ENCODE peak calls at places on chromosomes 7 and 10, in six cellular contexts. F is upper lobe of left lung, R is mucosa of descending colon, W is BE2C, Y is lung, M is lower lobe of right lung. K is an unnamed sample. For H3K36me3, H3K9me3 and H3K4me1, the result is how much of the 10 kb centered on the place peaks cover.

GRCh38 chr7:41810258-41810576 is 107.3 kb upstream of the INHBA start:
- DNase-seq in F (no peak), R (no peak), W (no peak), Y (peak), M (peak), K (no peak)

GRCh38 chr7:44969049-44969700 is 9.6 kb downstream of the MYO1G start:
- DNase-seq in F (no peak), R (peak), W (no peak), Y (no peak), M (no peak), K (no peak)

GRCh38 chr10:76133597-76134255 is 702.3 kb downstream of the LRMDA start:
- DNase-seq in F (no peak), R (no peak), W (peak), Y (no peak), M (no peak), K (no peak)

GRCh38 chr10:99628923-99629624 is 8.8 kb upstream of the SLC25A28 start:
- DNase-seq in F (no peak), R (no peak), W (no peak), Y (no peak), M (no peak), K (no peak)

GRCh38 chr7:133705596-133705995 is 421.5 kb upstream of the LRGUK start:
- DNase-seq in F (no peak), R (no peak), W (no peak), Y (no peak), M (no peak), K (no peak)

GRCh38 chr10:101258179-101258885 is 29.1 kb upstream of the LBX1 start:
- DNase-seq in F (no peak), R (no peak), W (no peak), Y (no peak), M (no peak), K (peak)

GRCh38 chr10:69179089-69179742 is 818 bp upstream of the SUPV3L1 start:
- DNase-seq in F (no peak), R (peak), W (peak), Y (no peak), M (no peak), K (no peak)

GRCh38 chr10:93991596-93992284 is 2.0 kb upstream of the PLCE1 start:
- DNase-seq in F (no peak), R (peak), W (peak), Y (peak), M (no peak), K (peak)

GRCh38 chr7:101164071-101164840 is 1.1 kb downstream of the VGF start:
- DNase-seq in F (peak), R (no peak), W (peak), Y (no peak), M (no peak), K (no peak)

GRCh38 chr10:36802523-36803153 is 322.8 kb upstream of the ANKRD30A start:
- DNase-seq in F (no peak), R (no peak), W (peak), Y (peak), M (no peak), K (peak)

GRCh38 chr7:52077571-52077970 is 761.0 kb upstream of the COBL start:
- DNase-seq in F (no peak), R (no peak), W (no peak), Y (no peak), M (no peak), K (no peak)

GRCh38 chr7:2876031-2876862 is 32.1 kb upstream of the GNA12 start:
- DNase-seq in F (no peak), R (peak), W (no peak), Y (no peak), M (no peak), K (peak)

GRCh38 chr7:76328390-76328789 is 25.9 kb downstream of the HSPB1 start:
- DNase-seq in F (peak), R (no peak), W (no peak), Y (no peak), M (no peak), K (no peak)
- H3K36me3 ChIP-seq in F (under half), R (under half), W (half or more), Y (under half), M (half or more), K (half or more)

DNA sequence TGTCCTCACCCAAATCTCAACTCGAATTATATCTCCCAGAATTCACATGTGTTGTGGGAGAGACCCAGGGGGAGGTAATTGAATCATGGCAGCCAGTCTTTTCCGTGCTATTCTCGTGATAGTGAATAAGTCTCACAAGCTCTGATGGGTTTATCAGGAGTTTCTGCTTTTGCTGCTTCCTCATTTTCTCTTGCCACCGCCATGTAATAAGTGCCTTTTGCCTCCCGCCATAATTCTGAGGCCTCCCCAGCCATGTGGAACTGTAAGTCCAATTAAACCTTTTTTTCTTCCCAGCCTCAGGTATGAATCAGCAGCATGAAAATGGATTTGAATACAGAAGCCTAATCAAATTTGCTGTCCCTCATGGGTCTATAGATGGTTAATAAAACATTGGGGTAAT is 27.5 kb downstream of the AVL9 start:
- DNase-seq in F (no peak), R (no peak), W (no peak), Y (no peak), M (no peak), K (no peak)
- H3K9me3 ChIP-seq in F (under half), R (under half), W (under half), Y (under half), M (under half), K (under half)

GRCh38 chr10:122165914-122166313 is 105.2 kb upstream of the BTBD16 start:
- DNase-seq in F (no peak), R (no peak), W (no peak), Y (no peak), M (no peak), K (peak)
- H3K4me1 ChIP-seq in F (under half), R (under half), W (under half), Y (under half), M (under half), K (under half)

DNA sequence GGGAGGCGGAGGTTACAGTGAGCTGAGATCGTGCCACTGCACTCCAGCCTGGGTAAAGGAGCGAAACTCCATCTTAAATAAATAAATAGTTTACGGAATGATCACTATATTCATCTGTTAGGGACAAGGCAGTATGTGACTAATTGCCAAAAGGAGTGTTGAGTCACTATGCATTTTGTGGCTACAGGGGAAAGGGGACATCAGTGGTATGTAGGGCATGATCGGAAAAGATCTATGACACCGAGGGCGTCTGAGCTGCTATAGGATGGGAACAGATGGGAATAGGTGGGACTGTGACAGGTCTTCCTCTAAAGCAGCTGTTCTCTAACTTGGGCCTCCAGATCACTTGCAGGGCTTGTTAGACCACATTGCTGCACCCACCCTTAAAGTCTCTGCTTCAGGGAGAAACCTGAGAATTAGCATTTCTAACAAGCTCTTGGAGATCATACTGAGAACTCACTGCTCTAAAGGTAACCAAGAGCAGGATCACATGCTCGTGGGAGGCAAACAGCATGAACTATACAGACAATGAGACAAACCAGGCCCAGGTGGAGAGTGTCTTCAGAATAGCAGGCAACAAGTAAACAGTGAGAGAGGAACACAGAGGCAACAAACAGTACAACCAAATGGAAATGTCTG is 65.1 kb upstream of the ITGA8 start:
- DNase-seq in F (no peak), R (no peak), W (no peak), Y (no peak), M (no peak), K (peak)
- H3K36me3 ChIP-seq in F (under half), R (under half), W (under half), Y (under half), M (half or more), K (under half)

GRCh38 chr7:158227258-158227657 is 360.4 kb downstream of the PTPRN2 start:
- DNase-seq in F (no peak), R (no peak), W (no peak), Y (no peak), M (no peak), K (no peak)

GRCh38 chr7:158228986-158229385 is 358.6 kb downstream of the PTPRN2 start:
- DNase-seq in F (no peak), R (no peak), W (no peak), Y (no peak), M (no peak), K (no peak)

GRCh38 chr7:158229945-158230344 is 357.7 kb downstream of the PTPRN2 start:
- DNase-seq in F (no peak), R (no peak), W (no peak), Y (no peak), M (no peak), K (no peak)

DNA sequence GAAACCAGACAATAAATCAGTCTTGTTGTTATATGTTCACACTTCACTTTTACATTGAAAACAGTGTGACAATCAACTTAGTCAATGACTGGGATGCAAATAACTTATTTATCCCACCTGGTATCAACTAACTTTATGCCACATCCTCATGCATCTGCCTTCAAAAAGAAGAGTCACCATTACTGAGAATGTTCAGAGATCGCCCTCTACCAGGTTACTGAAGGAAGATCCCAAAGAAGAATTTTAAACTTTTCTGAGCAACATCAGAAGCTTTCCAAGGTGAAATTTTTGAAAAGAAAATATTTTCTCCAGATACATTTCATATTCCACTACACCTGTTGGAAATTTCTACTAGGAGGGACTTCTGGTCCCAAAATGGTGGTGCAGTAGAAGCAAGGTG is 359.5 kb downstream of the PTPRN2 start:
- DNase-seq in F (no peak), R (no peak), W (no peak), Y (no peak), M (no peak), K (no peak)
- H3K9me3 ChIP-seq in F (under half), R (under half), W (under half), Y (under half), M (under half), K (under half)

DNA sequence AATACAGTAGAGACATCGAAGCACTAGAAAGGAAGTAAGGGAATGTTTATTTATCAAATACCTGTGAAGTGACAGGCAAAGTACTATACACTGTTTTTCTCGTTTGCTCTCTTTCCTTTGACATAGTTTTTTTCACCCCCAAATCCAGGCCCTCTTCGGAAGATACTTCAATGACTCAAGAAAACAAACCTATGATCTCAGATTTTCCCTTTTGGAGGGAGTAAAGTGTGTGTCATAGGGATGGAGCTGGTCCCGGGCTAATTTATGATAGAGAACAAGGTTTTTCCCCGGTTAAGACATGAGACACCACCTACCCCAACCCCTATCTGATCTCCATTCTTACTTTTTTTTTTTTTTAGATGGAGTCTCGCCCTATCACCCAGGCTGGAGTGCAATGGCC is 61.7 kb downstream of the MAP3K8 start:
- DNase-seq in F (no peak), R (no peak), W (no peak), Y (no peak), M (no peak), K (no peak)
- H3K4me1 ChIP-seq in F (under half), R (under half), W (under half), Y (under half), M (under half), K (under half)

GRCh38 chr7:157565981-157566630 is 229.3 kb downstream of the DNAJB6 start:
- DNase-seq in F (no peak), R (no peak), W (no peak), Y (no peak), M (no peak), K (no peak)
- H3K36me3 ChIP-seq in F (under half), R (under half), W (under half), Y (under half), M (under half), K (under half)

DNA sequence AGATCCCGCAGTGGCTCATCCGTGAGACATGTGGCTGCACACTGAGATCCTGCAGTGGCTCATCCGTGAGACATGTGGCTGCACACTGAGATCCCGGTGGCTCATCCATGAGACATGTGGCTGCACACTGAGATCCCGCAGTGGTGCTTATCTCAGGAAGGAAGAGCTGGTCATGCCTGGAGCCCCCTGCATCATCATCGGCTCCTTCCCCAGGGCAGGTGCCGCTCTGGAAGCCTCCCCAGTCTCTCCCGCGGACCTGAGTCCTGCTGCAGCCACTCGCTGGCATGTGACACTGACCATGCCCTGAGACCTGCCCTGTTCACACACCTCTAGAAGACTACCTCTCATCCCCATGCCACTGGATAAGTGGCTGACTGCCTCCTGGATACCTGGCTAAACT is 181.3 kb downstream of the PTPRN2 start:
- DNase-seq in F (no peak), R (no peak), W (no peak), Y (no peak), M (no peak), K (no peak)
- H3K9me3 ChIP-seq in F (under half), R (under half), W (under half), Y (under half), M (under half), K (under half)

K was measured in SJCRH30.